ENCODE peak calls at places on chromosome 16, in five cellular contexts. F is OCI-LY7, H is endothelial cell, G is astrocyte of the spinal cord, N is epithelial cell of esophagus. L is an unnamed sample.

GRCh38 chr16:57628782-57629181 is 352 bp downstream of the ADGRG1 start:
- DNase-seq in H (no peak), N (no peak), F (no peak), G (no peak), L (no peak)

GRCh38 chr16:29844575-29845331 is 18.3 kb downstream of the CDIPT start:
- DNase-seq in N (peak), G (no peak), F (no peak), H (no peak), L (no peak)

GRCh38 chr16:49345829-49346228 is 27.8 kb upstream of the C16orf78 start:
- DNase-seq in H (peak), F (peak), N (no peak), G (no peak), L (no peak)

GRCh38 chr16:7397901-7398300 is 65.3 kb downstream of the RBFOX1 start:
- DNase-seq in N (no peak), G (peak), H (no peak), F (no peak), L (no peak)

GRCh38 chr16:12062343-12063003 is 85.9 kb downstream of the SNX29 start:
- DNase-seq in F (no peak), G (peak), N (peak), H (no peak), L (peak)

GRCh38 chr16:1150511-1150982 is 2.4 kb upstream of the CACNA1H start:
- DNase-seq in N (no peak), G (peak), F (peak), H (no peak), L (no peak)

GRCh38 chr16:86626966-86627365 is 48.6 kb downstream of the FOXL1 start:
- DNase-seq in F (no peak), G (peak), N (peak), H (no peak), L (no peak)

GRCh38 chr16:68636818-68637217 is 8.3 kb upstream of the CDH3 start:
- DNase-seq in N (peak), F (no peak), H (no peak), G (no peak), L (no peak)

GRCh38 chr16:4358831-4359561 is 7.9 kb upstream of the PAM16 start:
- DNase-seq in G (no peak), N (no peak), F (peak), H (peak), L (peak)

GRCh38 chr16:67943619-67944503 is at the start of gene LCAT:
- DNase-seq in G (peak), H (no peak), F (no peak), N (no peak), L (no peak)

GRCh38 chr16:6247771-6248170 is 1084.9 kb upstream of the RBFOX1 start:
- DNase-seq in G (no peak), F (no peak), N (no peak), H (no peak), L (no peak)

GRCh38 chr16:30395155-30395991 is at the start of gene ZNF48:
- DNase-seq in G (peak), H (peak), N (peak), F (peak), L (peak)

GRCh38 chr16:888901-889570 is 81.7 kb downstream of the LMF1 start:
- DNase-seq in F (no peak), N (no peak), G (no peak), H (no peak), L (no peak)

GRCh38 chr16:24921229-24921628 is 75.5 kb downstream of the SLC5A11 start:
- DNase-seq in F (no peak), H (no peak), G (no peak), N (no peak), L (no peak)

GRCh38 chr16:12010388-12011251 is 34.1 kb downstream of the SNX29 start:
- DNase-seq in N (no peak), F (peak), G (no peak), H (no peak), L (no peak)

GRCh38 chr16:19687279-19687678 is 30.7 kb downstream of the KNOP1 start:
- DNase-seq in N (no peak), F (no peak), H (no peak), G (no peak), L (no peak)

GRCh38 chr16:56451753-56452689 is 667 bp downstream of the OGFOD1 start:
- DNase-seq in N (peak), F (peak), H (peak), G (peak), L (peak)

GRCh38 chr16:11972128-11972527 is 4.4 kb upstream of the SNX29 start:
- DNase-seq in F (no peak), G (no peak), N (no peak), H (no peak), L (no peak)

GRCh38 chr16:4372578-4373355 is 1.1 kb downstream of the VASN start:
- DNase-seq in N (peak), F (peak), H (no peak), G (no peak), L (no peak)

GRCh38 chr16:995087-995486 is 13.5 kb downstream of the SOX8 start:
- DNase-seq in N (peak), H (no peak), F (no peak), G (peak), L (no peak)

GRCh38 chr16:14196539-14196938 is 125.4 kb downstream of the MRTFB start:
- DNase-seq in G (no peak), F (peak), H (no peak), N (no peak), L (no peak)

GRCh38 chr16:57747496-57747895 is 11.9 kb downstream of the KATNB1 start:
- DNase-seq in F (no peak), G (no peak), H (no peak), N (no peak), L (no peak)

GRCh38 chr16:78893340-78893739 is 707.2 kb downstream of the MAF start:
- DNase-seq in H (no peak), G (no peak), N (no peak), F (no peak), L (no peak)

GRCh38 chr16:58500329-58501241 is 642 bp downstream of the NDRG4 start:
- DNase-seq in N (no peak), H (no peak), F (no peak), G (no peak), L (peak)

GRCh38 chr16:67233596-67233995 is 6.7 kb downstream of the TMEM208 start:
- DNase-seq in N (no peak), F (no peak), H (no peak), G (no peak), L (no peak)

GRCh38 chr16:27481282-27481934 is 68.3 kb downstream of the GTF3C1 start:
- DNase-seq in F (no peak), N (no peak), G (no peak), H (no peak), L (no peak)

GRCh38 chr16:14462811-14463210 is 167.2 kb downstream of the PARN start:
- DNase-seq in G (peak), H (no peak), F (no peak), N (peak), L (no peak)

GRCh38 chr16:60741810-60742209 is 1294.4 kb downstream of the CDH8 start:
- DNase-seq in H (no peak), F (no peak), G (no peak), N (no peak), L (no peak)

GRCh38 chr16:56789360-56789759 is 59.4 kb downstream of the NUP93 start:
- DNase-seq in G (peak), H (no peak), F (peak), N (peak), L (no peak)

GRCh38 chr16:83206426-83206825 is 579.7 kb downstream of the CDH13 start:
- DNase-seq in F (no peak), N (peak), H (no peak), G (peak), L (no peak)

GRCh38 chr16:19463468-19464315 is 46.0 kb downstream of the TMC5 start:
- DNase-seq in H (no peak), G (no peak), N (peak), F (no peak), L (no peak)

GRCh38 chr16:68311316-68311620 is 449 bp downstream of the PRMT7 start:
- DNase-seq in G (peak), F (no peak), N (peak), H (no peak), L (no peak)

GRCh38 chr16:71384073-71384724 is 25.7 kb downstream of the CALB2 start:
- DNase-seq in H (no peak), F (no peak), G (no peak), N (no peak), L (no peak)

GRCh38 chr16:54115558-54115957 is 171.0 kb downstream of the IRX3 start:
- DNase-seq in F (no peak), N (no peak), G (no peak), H (no peak), L (no peak)

GRCh38 chr16:57984443-57985203 is 13.7 kb upstream of the CNGB1 start:
- DNase-seq in H (peak), N (peak), F (no peak), G (peak), L (peak)

GRCh38 chr16:51359141-51359960 is 208.3 kb upstream of the SALL1 start:
- DNase-seq in N (no peak), G (peak), H (no peak), F (no peak), L (no peak)

GRCh38 chr16:88007321-88007731 is 56.1 kb downstream of the BANP start:
- DNase-seq in N (no peak), H (peak), G (no peak), F (no peak), L (no peak)

GRCh38 chr16:49483251-49483650 is 109.6 kb downstream of the C16orf78 start:
- DNase-seq in N (no peak), G (no peak), F (no peak), H (no peak), L (no peak)

GRCh38 chr16:28823719-28824547 is 1.1 kb downstream of the ATXN2L start:
- DNase-seq in H (peak), N (peak), G (peak), F (peak), L (peak)
- TF ChIP-seq CTCF in H (no peak), N (peak), G (no peak), F (peak), L (no peak)

GRCh38 chr16:85004587-85005205 is 6.6 kb downstream of the ZDHHC7 start:
- DNase-seq in H (no peak), F (no peak), G (peak), N (peak), L (no peak)
- TF ChIP-seq CTCF in H (no peak), F (no peak), G (no peak), N (no peak), L (no peak)

GRCh38 chr16:22977294-22977697 is 163.3 kb downstream of the HS3ST2 start:
- DNase-seq in F (peak), N (peak), G (no peak), H (no peak), L (no peak)
- TF ChIP-seq CTCF in F (peak), N (peak), G (no peak), H (peak), L (no peak)

DNA sequence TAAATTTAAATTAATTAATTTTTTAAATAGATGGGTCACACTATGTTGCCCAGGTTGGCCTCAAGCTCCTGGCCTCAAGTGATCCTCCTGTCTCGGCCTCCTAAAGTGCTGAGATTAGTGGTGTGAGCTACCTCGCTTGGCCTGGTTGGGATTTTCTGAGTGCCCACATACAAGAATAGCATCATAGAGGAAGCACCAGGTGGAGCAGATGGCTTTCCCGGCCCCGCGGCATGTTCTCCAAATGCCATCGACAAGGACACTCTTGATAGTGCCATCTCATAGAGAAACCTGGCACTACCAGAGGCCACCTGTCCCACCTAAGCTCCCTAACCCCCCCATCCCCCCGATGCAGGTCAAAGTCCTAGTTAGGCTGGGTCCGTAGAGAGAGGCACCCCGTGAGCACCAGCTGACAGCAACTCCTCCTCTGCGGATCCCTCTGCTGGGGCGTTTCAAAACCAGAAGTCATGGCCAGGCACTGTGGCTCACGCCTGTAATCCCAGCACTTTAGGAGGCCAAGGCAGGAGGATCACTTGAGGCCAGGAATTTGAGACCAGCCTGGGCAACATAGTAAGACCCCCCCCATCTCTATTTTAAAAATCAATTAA is 65.9 kb downstream of the DNAH3 start:
- DNase-seq in F (no peak), G (no peak), H (no peak), N (no peak), L (no peak)
- TF ChIP-seq CTCF in F (no peak), G (no peak), H (no peak), N (no peak), L (no peak)

GRCh38 chr16:74623214-74623842 is 16.4 kb upstream of the GLG1 start:
- DNase-seq in N (peak), G (peak), F (peak), H (no peak), L (peak)
- TF ChIP-seq CTCF in N (peak), G (peak), F (peak), H (peak), L (no peak)